ENCODE peak calls at places on chromosomes 13 and 19, in ten cellular contexts. O is AG08396; W is naive B cell; E is NCI-H2081; I is anterior cingulate cortex; M is CD4-positive, alpha-beta memory T cell; C is left lung; Q is GF-D8; Y is stimulated activated CD4-positive, alpha-beta T cell treated with anti-CD3 and anti-CD28 coated beads, Interleukin-12 subunit alpha, Interleukin-12 subunit beta, amount 100 ng/mL, for 48 hours; U is NCI-H2029 treated with DMSO at 0.1 percent for 48 hours. X is an unnamed sample.

GRCh38 chr19:51571599-51571998 is 516 bp downstream of the ZNF175 start:
- DNase-seq in O (no peak), W (no peak), E (no peak), I (no peak), M (no peak), C (no peak), Q (no peak), Y (no peak), U (no peak), X (no peak)

GRCh38 chr19:41351339-41352245 is 2.1 kb downstream of the TGFB1 start:
- DNase-seq in O (peak), W (peak), E (no peak), I (no peak), M (peak), C (peak), Q (peak), Y (peak), U (no peak), X (no peak)

GRCh38 chr13:83499286-83499685 is 383.0 kb downstream of the SLITRK1 start:
- DNase-seq in O (no peak), W (no peak), E (no peak), I (no peak), M (no peak), C (no peak), Q (no peak), Y (no peak), U (no peak), X (no peak)

GRCh38 chr13:104301216-104301975 is 1235.2 kb upstream of the SLC10A2 start:
- DNase-seq in O (no peak), W (no peak), E (no peak), I (no peak), M (no peak), C (no peak), Q (no peak), Y (no peak), U (no peak), X (no peak)

GRCh38 chr13:68345963-68346362 is 1115.8 kb upstream of the PCDH9 start:
- DNase-seq in O (no peak), W (no peak), E (no peak), I (no peak), M (no peak), C (no peak), Q (no peak), Y (no peak), U (no peak), X (no peak)

GRCh38 chr13:109785141-109785891 is 1.1 kb downstream of the IRS2 start:
- DNase-seq in O (peak), W (peak), E (no peak), I (no peak), M (peak), C (peak), Q (peak), Y (peak), U (no peak), X (no peak)

GRCh38 chr13:50125556-50126377 is 110.5 kb downstream of the KCNRG start:
- DNase-seq in O (peak), W (peak), E (peak), I (peak), M (peak), C (peak), Q (peak), Y (peak), U (peak), X (peak)

GRCh38 chr19:53991224-53992113 is at the start of gene CACNG6:
- DNase-seq in O (peak), W (no peak), E (no peak), I (no peak), M (no peak), C (peak), Q (no peak), Y (no peak), U (no peak), X (no peak)

GRCh38 chr13:74288361-74288911 is 154.2 kb upstream of the KLF12 start:
- DNase-seq in O (peak), W (peak), E (peak), I (no peak), M (no peak), C (peak), Q (no peak), Y (peak), U (peak), X (peak)

GRCh38 chr19:15525291-15525690 is 17.0 kb downstream of the CYP4F22 start:
- DNase-seq in O (no peak), W (no peak), E (no peak), I (no peak), M (no peak), C (no peak), Q (no peak), Y (no peak), U (no peak), X (no peak)

GRCh38 chr13:20489185-20489820 is 36.4 kb downstream of the CRYL1 start:
- DNase-seq in O (no peak), W (no peak), E (no peak), I (no peak), M (no peak), C (no peak), Q (peak), Y (no peak), U (peak), X (no peak)

GRCh38 chr13:41407380-41407779 is 50.0 kb upstream of the RGCC start:
- DNase-seq in O (no peak), W (no peak), E (no peak), I (no peak), M (no peak), C (no peak), Q (no peak), Y (no peak), U (no peak), X (no peak)

GRCh38 chr13:114035583-114036501 is 62.0 kb upstream of the C13orf46 start:
- DNase-seq in O (peak), W (no peak), E (no peak), I (no peak), M (no peak), C (no peak), Q (no peak), Y (no peak), U (no peak), X (no peak)

GRCh38 chr13:98022210-98022609 is 68.7 kb downstream of the IPO5 start:
- DNase-seq in O (peak), W (no peak), E (no peak), I (no peak), M (no peak), C (no peak), Q (no peak), Y (no peak), U (peak), X (no peak)

GRCh38 chr13:102580552-102581169 is 16.1 kb upstream of the TPP2 start:
- DNase-seq in O (peak), W (peak), E (peak), I (no peak), M (peak), C (no peak), Q (peak), Y (no peak), U (peak), X (peak)

GRCh38 chr13:33519561-33520479 is 234.3 kb upstream of the STARD13 start:
- DNase-seq in O (peak), W (no peak), E (no peak), I (no peak), M (no peak), C (no peak), Q (no peak), Y (no peak), U (no peak), X (no peak)

GRCh38 chr13:101217086-101217485 is 199.2 kb downstream of the NALCN start:
- DNase-seq in O (no peak), W (no peak), E (no peak), I (no peak), M (no peak), C (no peak), Q (no peak), Y (no peak), U (no peak), X (no peak)

GRCh38 chr13:70960841-70961443 is 852.7 kb upstream of the KLHL1 start:
- DNase-seq in O (no peak), W (no peak), E (peak), I (no peak), M (no peak), C (no peak), Q (no peak), Y (no peak), U (peak), X (peak)

GRCh38 chr19:29532097-29532496 is 6.3 kb downstream of the VSTM2B start:
- DNase-seq in O (no peak), W (no peak), E (no peak), I (no peak), M (no peak), C (no peak), Q (no peak), Y (no peak), U (no peak), X (no peak)

GRCh38 chr19:34733266-34733825 is 697 bp upstream of the ZNF181 start:
- DNase-seq in O (no peak), W (no peak), E (peak), I (no peak), M (no peak), C (no peak), Q (peak), Y (peak), U (no peak), X (peak)

GRCh38 chr13:47484564-47484963 is 516.5 kb downstream of the SUCLA2 start:
- DNase-seq in O (peak), W (no peak), E (peak), I (no peak), M (no peak), C (no peak), Q (no peak), Y (no peak), U (no peak), X (no peak)

GRCh38 chr13:21014666-21015170 is 46.7 kb downstream of the LATS2 start:
- DNase-seq in O (peak), W (no peak), E (no peak), I (no peak), M (no peak), C (no peak), Q (no peak), Y (no peak), U (no peak), X (no peak)

GRCh38 chr13:59281453-59281852 is 882.3 kb downstream of the DIAPH3 start:
- DNase-seq in O (no peak), W (no peak), E (no peak), I (no peak), M (no peak), C (no peak), Q (no peak), Y (no peak), U (no peak), X (no peak)

GRCh38 chr19:13938361-13939027 is at the start of gene PODNL1:
- DNase-seq in O (peak), W (no peak), E (no peak), I (no peak), M (no peak), C (no peak), Q (no peak), Y (no peak), U (no peak), X (no peak)

GRCh38 chr13:43269037-43269476 is 245.7 kb downstream of the DNAJC15 start:
- DNase-seq in O (peak), W (no peak), E (no peak), I (no peak), M (no peak), C (no peak), Q (no peak), Y (no peak), U (no peak), X (no peak)

GRCh38 chr19:4547303-4548237 is 7.7 kb upstream of the LRG1 start:
- DNase-seq in O (no peak), W (no peak), E (no peak), I (no peak), M (no peak), C (no peak), Q (no peak), Y (no peak), U (peak), X (no peak)

GRCh38 chr19:2423913-2424685 is 3.3 kb downstream of the TIMM13 start:
- DNase-seq in O (no peak), W (no peak), E (no peak), I (no peak), M (no peak), C (peak), Q (no peak), Y (no peak), U (no peak), X (no peak)

GRCh38 chr13:39397221-39397620 is 205.8 kb downstream of the LHFPL6 start:
- DNase-seq in O (no peak), W (no peak), E (no peak), I (no peak), M (no peak), C (no peak), Q (no peak), Y (no peak), U (no peak), X (no peak)

GRCh38 chr19:58571575-58571947 is 1.6 kb downstream of the MZF1 start:
- DNase-seq in O (no peak), W (no peak), E (no peak), I (no peak), M (no peak), C (no peak), Q (no peak), Y (no peak), U (no peak), X (no peak)

GRCh38 chr13:19152403-19152802 is 29.2 kb downstream of the TUBA3C start:
- DNase-seq in O (no peak), W (no peak), E (no peak), I (no peak), M (no peak), C (no peak), Q (no peak), Y (no peak), U (no peak), X (no peak)

GRCh38 chr13:67383358-67383757 is 153.2 kb upstream of the PCDH9 start:
- DNase-seq in O (no peak), W (no peak), E (peak), I (no peak), M (no peak), C (no peak), Q (no peak), Y (no peak), U (peak), X (no peak)

GRCh38 chr19:10535613-10536012 is 8.1 kb upstream of the ATG4D start:
- DNase-seq in O (no peak), W (no peak), E (no peak), I (no peak), M (no peak), C (no peak), Q (no peak), Y (no peak), U (no peak), X (no peak)

GRCh38 chr19:34350161-34350561 is 14.8 kb upstream of the GPI start:
- DNase-seq in O (peak), W (no peak), E (no peak), I (no peak), M (peak), C (no peak), Q (no peak), Y (peak), U (no peak), X (no peak)

X was measured in NCI-H2227 treated with DMSO at 0.1 percent for 48 hours.